ENCODE peak calls at places on chromosomes 5 and 9, in four cellular contexts. T, H, G and J are unnamed samples.

GRCh38 chr5:128551476-128551875 is 13.4 kb upstream of the FBN2 start:
- DNase-seq in H (no peak), G (no peak), T (no peak), J (no peak)

GRCh38 chr9:89677696-89678393 is 73.0 kb downstream of the GADD45G start:
- DNase-seq in H (no peak), T (no peak), G (no peak), J (no peak)

GRCh38 chr5:16025681-16026080 is 153.9 kb downstream of the MARCHF11 start:
- DNase-seq in H (no peak), G (no peak), T (no peak), J (no peak)

GRCh38 chr9:36980148-36980974 is 53.7 kb downstream of the PAX5 start:
- DNase-seq in G (no peak), H (no peak), T (no peak), J (no peak)

GRCh38 chr5:163943546-163943945 is 438.1 kb downstream of the MAT2B start:
- DNase-seq in T (peak), H (no peak), G (no peak), J (no peak)

GRCh38 chr9:97388721-97389238 is 23.1 kb upstream of the TDRD7 start:
- DNase-seq in G (no peak), T (no peak), H (peak), J (no peak)

GRCh38 chr5:9624196-9624947 is 5.8 kb downstream of the TAS2R1 start:
- DNase-seq in G (no peak), T (no peak), H (no peak), J (no peak)

GRCh38 chr9:121671612-121672155 is 20.2 kb downstream of the DAB2IP start:
- DNase-seq in T (no peak), H (no peak), G (no peak), J (no peak)

GRCh38 chr9:33161011-33161588 is 6.0 kb downstream of the B4GALT1 start:
- DNase-seq in H (no peak), T (peak), G (peak), J (peak)

GRCh38 chr9:134710271-134710540 is 68.6 kb downstream of the COL5A1 start:
- DNase-seq in T (no peak), G (no peak), H (no peak), J (no peak)

GRCh38 chr9:132249123-132249522 is 87.3 kb downstream of the NTNG2 start:
- DNase-seq in G (no peak), H (no peak), T (no peak), J (no peak)

GRCh38 chr9:97660847-97661246 is 27.2 kb downstream of the NCBP1 start:
- DNase-seq in H (no peak), T (no peak), G (no peak), J (no peak)

GRCh38 chr9:73869261-73869660 is 627.9 kb upstream of the RORB start:
- DNase-seq in H (peak), T (peak), G (no peak), J (peak)

GRCh38 chr9:27414215-27414731 is 109.8 kb upstream of the IFNK start:
- DNase-seq in H (no peak), G (no peak), T (peak), J (no peak)

GRCh38 chr5:122756263-122756911 is 18.5 kb upstream of the SNX2 start:
- DNase-seq in T (no peak), G (no peak), H (no peak), J (peak)

GRCh38 chr9:103661663-103662062 is 432.4 kb upstream of the SMC2 start:
- DNase-seq in T (no peak), H (no peak), G (no peak), J (no peak)

GRCh38 chr5:76831108-76831447 is 12.2 kb downstream of the F2RL1 start:
- DNase-seq in G (no peak), H (no peak), T (no peak), J (peak)

GRCh38 chr5:116939641-116940040 is 365.0 kb upstream of the SEMA6A start:
- DNase-seq in G (no peak), H (no peak), T (no peak), J (no peak)

GRCh38 chr5:179279347-179280094 is 65.7 kb downstream of the ADAMTS2 start:
- DNase-seq in T (no peak), G (no peak), H (no peak), J (no peak)